ENCODE peak calls at places on chromosomes 4 and X, in eight cellular contexts. S is pancreas, H is mucosa of descending colon, T is fibroblast of the aortic adventitia, I is fibroblast of pulmonary artery, J is fibroblast of lung, Z is stomach, Q is GM12865. E is an unnamed sample.

GRCh38 chr4:7256989-7257810 is 64.9 kb downstream of the SORCS2 start:
- DNase-seq in S (peak), H (no peak), T (no peak), I (no peak), J (peak), Z (no peak), Q (no peak), E (no peak)

GRCh38 chr4:7434766-7435150 is at the start of gene PSAPL1:
- DNase-seq in S (no peak), H (peak), T (peak), I (peak), J (peak), Z (peak), Q (no peak), E (peak)

GRCh38 chrX:153463031-153463430 is 7.3 kb downstream of the HAUS7 start:
- DNase-seq in S (no peak), H (no peak), T (no peak), I (no peak), J (no peak), Z (no peak), Q (no peak), E (no peak)

GRCh38 chrX:39011454-39012204 is 210.4 kb downstream of the MID1IP1 start:
- DNase-seq in S (no peak), H (peak), T (peak), I (no peak), J (peak), Z (peak), Q (no peak), E (no peak)

GRCh38 chrX:116490091-116490490 is 27.3 kb upstream of the CT83 start:
- DNase-seq in S (no peak), H (no peak), T (peak), I (peak), J (no peak), Z (no peak), Q (no peak), E (peak)

GRCh38 chr4:70901984-70902576 is at the start of gene MOB1B:
- DNase-seq in S (peak), H (peak), T (peak), I (peak), J (peak), Z (peak), Q (peak), E (peak)

GRCh38 chr4:41133619-41134018 is 80.7 kb downstream of the APBB2 start:
- DNase-seq in S (no peak), H (no peak), T (no peak), I (peak), J (peak), Z (no peak), Q (no peak), E (no peak)

GRCh38 chrX:153598541-153599191 is at the start of gene CCNQ:
- DNase-seq in S (no peak), H (peak), T (peak), I (peak), J (peak), Z (peak), Q (peak), E (peak)

GRCh38 chrX:119693032-119693995 is at the start of gene SEPTIN6:
- DNase-seq in S (peak), H (peak), T (peak), I (peak), J (peak), Z (peak), Q (peak), E (peak)

GRCh38 chr4:38856046-38856445 is 571 bp downstream of the TLR6 start:
- DNase-seq in S (no peak), H (no peak), T (no peak), I (no peak), J (no peak), Z (no peak), Q (peak), E (no peak)

GRCh38 chr4:93658443-93658842 is 170.1 kb upstream of the ATOH1 start:
- DNase-seq in S (no peak), H (no peak), T (no peak), I (no peak), J (peak), Z (no peak), Q (no peak), E (no peak)

GRCh38 chr4:78047366-78047765 is 9.8 kb upstream of the FRAS1 start:
- DNase-seq in S (no peak), H (no peak), T (no peak), I (no peak), J (no peak), Z (no peak), Q (no peak), E (no peak)

GRCh38 chr4:1171306-1172227 is 816 bp downstream of the SPON2 start:
- DNase-seq in S (peak), H (peak), T (no peak), I (no peak), J (no peak), Z (no peak), Q (no peak), E (no peak)

GRCh38 chr4:26746742-26747351 is 113.8 kb upstream of the STIM2 start:
- DNase-seq in S (no peak), H (no peak), T (no peak), I (no peak), J (peak), Z (no peak), Q (peak), E (no peak)

GRCh38 chr4:138202686-138203085 is 39.5 kb downstream of the SLC7A11 start:
- DNase-seq in S (no peak), H (no peak), T (no peak), I (no peak), J (no peak), Z (no peak), Q (no peak), E (no peak)

GRCh38 chr4:6011686-6012085 is 6.5 kb downstream of the C4orf50 start:
- DNase-seq in S (peak), H (no peak), T (no peak), I (no peak), J (no peak), Z (peak), Q (no peak), E (no peak)

GRCh38 chrX:12447448-12448154 is 309.3 kb downstream of the FRMPD4 start:
- DNase-seq in S (no peak), H (no peak), T (peak), I (peak), J (peak), Z (no peak), Q (no peak), E (peak)

GRCh38 chrX:13689519-13690211 is 737 bp downstream of the RAB9A start:
- DNase-seq in S (no peak), H (no peak), T (peak), I (no peak), J (peak), Z (no peak), Q (no peak), E (peak)

GRCh38 chr4:81963506-81964020 is 410.2 kb downstream of the HNRNPD start:
- DNase-seq in S (no peak), H (no peak), T (no peak), I (no peak), J (no peak), Z (no peak), Q (no peak), E (no peak)
- H3K4me3 ChIP-seq in S (no peak), H (no peak), T (no peak), I (no peak), J (no peak), Z (no peak), Q (no peak), E (no peak)

GRCh38 chr4:42768125-42768748 is 111.3 kb upstream of the ATP8A1 start:
- DNase-seq in S (peak), H (no peak), T (no peak), I (no peak), J (no peak), Z (no peak), Q (peak), E (no peak)
- TF ChIP-seq CTCF in S (no peak), H (no peak), T (no peak), I (no peak), J (no peak), Z (no peak), Q (peak), E (no peak)

DNA sequence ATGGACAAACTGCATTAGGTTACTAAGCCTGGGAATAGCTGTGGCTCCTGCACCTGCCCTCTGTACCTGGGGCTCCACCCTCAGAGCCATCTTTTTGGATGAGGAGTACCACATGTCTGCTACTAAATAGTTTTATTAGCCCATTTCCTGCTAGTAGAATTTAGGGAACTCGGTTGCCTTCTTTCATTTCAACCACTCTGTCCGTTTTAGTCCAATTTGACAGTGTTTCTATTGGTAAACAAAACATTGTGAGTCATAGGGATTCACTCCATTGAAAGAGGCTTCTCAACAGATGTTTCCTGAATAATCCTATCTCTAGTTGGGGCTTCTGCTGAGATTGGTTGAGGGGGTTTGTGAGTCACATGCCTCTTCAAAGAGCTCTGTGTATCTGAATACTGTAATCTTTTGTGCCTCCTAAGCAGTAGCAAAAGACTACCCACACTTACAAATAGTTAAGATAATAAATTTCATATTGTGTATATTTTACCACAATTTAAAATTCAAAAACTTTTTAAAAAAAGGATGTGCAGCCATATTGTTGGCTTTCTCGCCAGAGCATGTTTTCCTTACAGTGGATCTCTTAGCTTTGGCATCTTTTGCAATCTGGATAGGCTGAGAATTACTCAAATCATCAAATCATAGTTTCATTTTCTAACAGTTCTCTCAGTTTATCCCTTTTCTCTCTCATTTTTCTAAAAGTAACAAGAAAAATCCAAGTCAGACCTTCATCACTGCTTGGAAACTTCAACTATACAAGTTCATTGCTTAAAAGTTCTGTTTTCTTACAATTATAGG is 9.9 kb downstream of the FAM200B start:
- DNase-seq in S (no peak), H (no peak), T (peak), I (peak), J (peak), Z (no peak), Q (no peak), E (peak)
- H3K4me3 ChIP-seq in S (no peak), H (no peak), T (no peak), I (no peak), J (no peak), Z (no peak), Q (no peak), E (peak)

DNA sequence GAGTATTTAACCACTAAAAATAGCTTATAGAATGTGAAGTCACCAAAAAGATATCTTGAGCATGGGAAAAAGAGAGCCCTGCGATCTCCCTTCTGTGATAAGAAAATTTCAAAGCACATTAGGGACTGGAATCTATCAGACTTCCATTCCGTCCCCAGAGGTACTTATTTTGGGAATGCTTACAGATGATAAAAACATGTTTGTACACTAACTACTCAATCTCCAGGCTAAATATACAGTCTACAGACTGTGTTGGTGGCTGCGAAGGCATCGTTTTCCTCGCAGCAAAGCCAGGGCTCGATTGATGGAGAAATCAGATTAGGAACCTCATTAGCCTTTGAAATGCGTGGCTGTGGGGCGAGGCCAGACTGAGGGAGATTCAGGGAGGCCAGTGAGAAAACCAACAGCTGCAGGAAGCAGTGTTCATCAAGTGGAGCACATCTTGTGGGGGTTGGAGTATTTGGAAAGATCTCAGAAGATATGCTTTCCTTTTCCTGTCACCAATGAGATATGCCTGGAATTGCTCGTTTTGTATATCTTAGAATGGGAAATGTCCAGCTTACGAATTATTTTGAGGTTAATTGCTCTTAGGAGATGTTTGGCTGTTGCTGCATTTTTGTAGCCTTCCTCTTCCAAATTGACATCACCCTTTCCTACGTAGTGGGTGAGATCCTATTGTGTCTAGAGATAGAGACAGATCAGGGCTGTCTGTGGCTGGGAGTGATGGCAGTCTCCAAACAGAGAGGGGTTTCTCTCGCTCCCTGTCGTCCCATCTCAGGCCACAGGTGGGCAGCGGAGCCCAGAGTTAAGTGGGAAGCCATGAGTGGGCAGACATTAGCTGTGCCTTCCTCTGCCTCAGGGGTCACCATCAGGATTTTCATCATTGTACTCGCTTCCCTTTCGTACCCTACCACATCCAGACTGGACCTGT is 225.0 kb upstream of the FAT1 start:
- DNase-seq in S (peak), H (no peak), T (no peak), I (peak), J (peak), Z (no peak), Q (no peak), E (peak)
- TF ChIP-seq CTCF in S (no peak), H (no peak), T (no peak), I (peak), J (peak), Z (no peak), Q (no peak), E (peak)

GRCh38 chr4:136651278-136651667 is 881.0 kb downstream of the PCDH18 start:
- DNase-seq in S (no peak), H (no peak), T (no peak), I (no peak), J (peak), Z (no peak), Q (no peak), E (no peak)

GRCh38 chr4:136650541-136651277 is 881.6 kb downstream of the PCDH18 start:
- DNase-seq in S (peak), H (no peak), T (no peak), I (peak), J (peak), Z (peak), Q (peak), E (peak)

GRCh38 chr4:136653640-136654406 is 878.5 kb downstream of the PCDH18 start:
- DNase-seq in S (no peak), H (no peak), T (no peak), I (no peak), J (no peak), Z (no peak), Q (no peak), E (no peak)

DNA sequence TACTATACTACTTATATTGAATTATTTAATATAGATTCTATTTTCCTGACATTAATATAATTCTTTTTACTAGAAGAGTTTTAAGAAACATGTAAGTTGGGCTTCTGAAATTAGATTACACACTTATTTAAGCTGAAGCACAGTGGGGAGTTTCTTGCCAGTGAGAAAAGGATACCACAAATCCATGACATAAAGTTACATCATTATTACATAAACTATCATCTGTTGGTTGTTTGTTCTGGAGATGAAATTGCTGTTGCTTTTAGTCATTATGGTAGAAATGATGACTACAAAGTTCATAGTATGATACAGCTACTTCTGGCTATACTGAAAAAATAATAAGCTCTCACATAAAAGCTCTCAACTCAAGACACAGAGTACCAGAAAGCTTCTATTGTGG is 880.4 kb downstream of the PCDH18 start:
- DNase-seq in S (no peak), H (no peak), T (no peak), I (no peak), J (no peak), Z (no peak), Q (no peak), E (no peak)
- H3K4me3 ChIP-seq in S (no peak), H (no peak), T (no peak), I (no peak), J (no peak), Z (no peak), Q (no peak), E (no peak)

GRCh38 chrX:152072236-152072635 is 66.1 kb downstream of the MAGEA10 start:
- DNase-seq in S (peak), H (no peak), T (peak), I (peak), J (peak), Z (no peak), Q (no peak), E (peak)
- TF ChIP-seq CTCF in S (no peak), H (no peak), T (peak), I (no peak), J (no peak), Z (no peak), Q (no peak), E (no peak)

GRCh38 chr4:66045913-66046312 is 375.6 kb upstream of the EPHA5 start:
- DNase-seq in S (no peak), H (no peak), T (no peak), I (no peak), J (no peak), Z (no peak), Q (no peak), E (no peak)
- H3K4me3 ChIP-seq in S (no peak), H (no peak), T (no peak), I (no peak), J (no peak), Z (no peak), Q (no peak), E (no peak)

GRCh38 chr4:56551516-56551915 is 45.9 kb downstream of the ARL9 start:
- DNase-seq in S (no peak), H (no peak), T (no peak), I (no peak), J (no peak), Z (no peak), Q (no peak), E (no peak)

GRCh38 chr4:56544573-56545131 is 39.1 kb downstream of the ARL9 start:
- DNase-seq in S (peak), H (peak), T (peak), I (peak), J (peak), Z (peak), Q (peak), E (peak)

GRCh38 chr4:56552273-56552672 is 46.7 kb downstream of the ARL9 start:
- DNase-seq in S (no peak), H (no peak), T (no peak), I (no peak), J (no peak), Z (no peak), Q (no peak), E (no peak)

DNA sequence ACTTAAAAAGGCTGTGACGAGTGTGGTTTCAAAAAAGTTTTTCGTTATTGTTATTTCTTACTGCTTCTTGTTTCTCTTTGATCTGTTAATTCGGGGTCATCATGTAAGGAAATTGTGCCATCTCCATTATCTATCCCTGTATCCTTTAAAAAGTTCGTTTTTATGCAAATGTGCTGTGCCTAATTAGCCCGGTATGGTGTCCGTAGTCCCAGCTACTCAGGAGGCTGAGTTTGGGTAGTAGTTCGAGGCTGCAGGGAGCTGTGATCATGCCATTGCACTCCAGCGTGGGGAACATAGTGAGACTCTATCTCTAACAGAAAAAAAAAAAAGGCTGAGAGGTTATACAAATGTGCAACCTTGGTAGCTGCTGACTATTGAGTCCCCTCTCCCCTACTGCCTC is 45.1 kb downstream of the ARL9 start:
- DNase-seq in S (no peak), H (no peak), T (no peak), I (no peak), J (no peak), Z (no peak), Q (no peak), E (no peak)
- TF ChIP-seq CTCF in S (no peak), H (no peak), T (no peak), I (no peak), J (no peak), Z (no peak), Q (no peak), E (no peak)